ENCODE peak calls at places on chromosome 17, in seven cellular contexts. J, Y, C, A, S, T and Z are unnamed samples.

GRCh38 chr17:81509048-81509686 is 3.4 kb downstream of the ACTG1 start:
- DNase-seq in T (no peak), C (no peak), Y (no peak), J (no peak), S (peak), A (peak), Z (no peak)

GRCh38 chr17:15963670-15964110 is 18.8 kb downstream of the ADORA2B start:
- DNase-seq in C (no peak), S (peak), T (no peak), J (no peak), Y (no peak), A (no peak), Z (no peak)

GRCh38 chr17:79834575-79835469 is 4.4 kb downstream of the CBX4 start:
- DNase-seq in C (no peak), A (peak), T (no peak), S (peak), Y (peak), J (peak), Z (no peak)

GRCh38 chr17:37791434-37791833 is 46.6 kb upstream of the HNF1B start:
- DNase-seq in A (no peak), S (peak), C (no peak), Y (peak), T (peak), J (no peak), Z (no peak)

GRCh38 chr17:233473-233941 is 52.1 kb upstream of the DOC2B start:
- DNase-seq in T (no peak), J (peak), S (no peak), C (no peak), A (no peak), Y (no peak), Z (peak)

GRCh38 chr17:12627177-12627629 is 38.5 kb upstream of the MYOCD start:
- DNase-seq in C (no peak), Y (no peak), T (peak), A (no peak), S (peak), J (no peak), Z (no peak)

GRCh38 chr17:2929881-2930533 is 133.4 kb downstream of the OR1D5 start:
- DNase-seq in J (no peak), Y (peak), A (no peak), C (no peak), T (no peak), S (peak), Z (no peak)

GRCh38 chr17:74031314-74032080 is 172.0 kb upstream of the RPL38 start:
- DNase-seq in Y (no peak), T (no peak), S (no peak), J (no peak), A (no peak), C (no peak), Z (no peak)

GRCh38 chr17:66734544-66734943 is 100.4 kb upstream of the CACNG5 start:
- DNase-seq in A (no peak), S (no peak), T (no peak), Y (no peak), C (no peak), J (no peak), Z (no peak)

GRCh38 chr17:80219013-80219776 is 938 bp downstream of the SGSH start:
- DNase-seq in T (peak), S (peak), A (peak), C (peak), J (no peak), Y (peak), Z (peak)

GRCh38 chr17:57628421-57628820 is 116.7 kb downstream of the CCDC182 start:
- DNase-seq in T (no peak), J (no peak), C (no peak), A (no peak), S (no peak), Y (no peak), Z (no peak)

DNA sequence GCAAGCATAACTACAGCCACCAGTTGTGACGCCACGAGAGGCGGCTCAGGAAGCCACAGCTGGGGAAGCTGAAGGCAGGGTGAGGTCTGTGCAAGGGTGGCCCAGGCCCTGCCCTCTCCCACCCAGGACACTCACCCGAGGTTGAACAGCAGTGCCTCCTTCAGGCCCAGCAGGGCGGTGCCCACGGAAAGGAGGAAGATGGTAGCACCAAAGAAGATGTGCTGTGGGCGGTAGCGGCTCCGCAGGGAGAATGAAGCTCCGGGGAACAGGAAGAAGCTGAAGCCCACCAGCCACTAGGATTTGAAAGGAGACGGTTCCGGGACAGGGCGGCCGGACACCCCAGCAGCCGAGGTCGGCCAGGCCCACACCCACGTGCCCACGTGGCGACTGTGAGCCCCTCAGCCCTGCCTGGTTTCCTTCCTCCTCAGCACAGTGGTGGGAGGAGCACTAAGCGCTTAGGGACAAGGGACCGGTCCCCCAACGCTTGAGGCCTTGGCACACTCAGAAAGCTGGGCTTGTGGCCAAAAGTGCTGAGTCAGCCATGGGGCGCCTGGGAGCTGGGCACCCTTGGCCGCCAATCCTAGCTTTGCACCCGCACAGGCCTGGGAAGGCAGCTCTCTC is 11.0 kb downstream of the CYB561 start:
- DNase-seq in C (no peak), J (no peak), T (no peak), S (peak), A (peak), Y (peak), Z (no peak)
- TF ChIP-seq CTCF in C (no peak), J (no peak), T (peak), S (peak), A (no peak), Y (peak), Z (no peak)

DNA sequence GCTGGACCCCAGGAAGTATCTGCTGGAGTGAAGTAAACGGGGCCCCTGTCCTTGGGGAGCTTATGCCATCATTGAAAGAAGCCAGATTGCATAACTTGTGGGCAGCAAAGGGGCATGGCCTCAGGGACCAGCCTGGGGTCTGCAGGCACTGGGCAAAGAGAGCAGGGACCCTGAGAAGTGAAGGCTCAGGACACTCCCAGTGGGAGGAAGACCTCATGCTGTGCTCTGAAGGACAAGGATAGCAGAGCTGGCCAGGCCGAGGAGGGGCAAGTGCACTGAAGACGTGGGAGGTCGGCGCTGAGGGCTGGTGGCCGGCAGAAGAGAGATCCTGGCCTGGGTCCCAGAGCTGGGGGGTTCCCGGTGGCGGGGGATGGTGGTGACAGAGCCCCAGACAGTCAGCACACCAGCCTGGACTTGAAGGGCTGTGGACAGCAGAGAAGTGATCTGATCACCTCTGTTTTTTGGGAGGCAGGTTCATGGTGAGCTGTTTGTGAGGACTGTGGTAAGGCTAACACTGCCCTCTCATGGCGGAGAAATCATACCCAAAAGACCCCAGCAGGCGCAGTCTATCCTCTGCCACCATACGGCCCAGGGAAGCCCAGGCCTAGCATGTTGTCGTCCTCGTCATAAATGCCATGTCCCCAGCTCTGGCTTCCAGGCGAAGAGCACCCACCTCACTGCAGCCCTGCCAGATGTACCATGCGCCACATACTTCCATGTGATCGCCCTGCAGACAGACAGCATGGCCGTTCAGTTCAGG is 7.1 kb upstream of the CNP start:
- DNase-seq in C (no peak), A (no peak), Y (no peak), J (no peak), T (no peak), S (peak), Z (no peak)
- TF ChIP-seq CTCF in C (peak), A (no peak), Y (no peak), J (peak), T (peak), S (peak), Z (no peak)

GRCh38 chr17:68433211-68433610 is 24.1 kb downstream of the WIPI1 start:
- DNase-seq in S (no peak), T (no peak), Y (no peak), J (no peak), A (no peak), C (no peak), Z (no peak)

GRCh38 chr17:68432086-68432864 is 25.0 kb downstream of the WIPI1 start:
- DNase-seq in T (no peak), A (no peak), Y (no peak), S (no peak), J (no peak), C (no peak), Z (peak)

GRCh38 chr17:68429881-68430280 is 27.4 kb downstream of the WIPI1 start:
- DNase-seq in Y (no peak), C (no peak), T (no peak), S (no peak), J (no peak), A (no peak), Z (no peak)

GRCh38 chr17:68431045-68431608 is 26.2 kb downstream of the WIPI1 start:
- DNase-seq in A (no peak), Y (no peak), S (no peak), T (no peak), C (no peak), J (no peak), Z (peak)

GRCh38 chr17:68431661-68432071 is 25.6 kb downstream of the WIPI1 start:
- DNase-seq in T (no peak), S (peak), C (no peak), A (no peak), J (no peak), Y (peak), Z (peak)
- TF ChIP-seq CTCF in T (peak), S (peak), C (peak), A (no peak), J (peak), Y (peak), Z (no peak)

GRCh38 chr17:45854209-45854608 is 9.5 kb downstream of the SPPL2C start:
- DNase-seq in C (no peak), A (no peak), Y (no peak), T (no peak), S (no peak), J (no peak), Z (no peak)
- TF ChIP-seq CTCF in C (no peak), A (no peak), Y (no peak), T (no peak), S (no peak), J (no peak), Z (no peak)

GRCh38 chr17:8861482-8862181 is 5.8 kb downstream of the PIK3R6 start:
- DNase-seq in C (no peak), S (no peak), Y (no peak), T (no peak), J (no peak), A (no peak), Z (no peak)

GRCh38 chr17:8859804-8860430 is 7.6 kb downstream of the PIK3R6 start:
- DNase-seq in Y (no peak), J (no peak), T (no peak), C (no peak), S (no peak), A (no peak), Z (no peak)

GRCh38 chr17:8857919-8858318 is 9.6 kb downstream of the PIK3R6 start:
- DNase-seq in C (peak), T (peak), J (no peak), A (no peak), Y (no peak), S (peak), Z (no peak)

GRCh38 chr17:8856869-8857575 is 10.5 kb downstream of the PIK3R6 start:
- DNase-seq in J (no peak), Y (no peak), A (no peak), C (no peak), T (no peak), S (peak), Z (peak)

GRCh38 chr17:8859029-8859803 is 8.3 kb downstream of the PIK3R6 start:
- DNase-seq in J (no peak), S (peak), T (peak), Y (no peak), C (no peak), A (no peak), Z (no peak)
- TF ChIP-seq CTCF in J (no peak), S (no peak), T (no peak), Y (no peak), C (no peak), A (no peak), Z (no peak)

GRCh38 chr17:78014651-78015050 is 56.1 kb downstream of the TNRC6C start:
- DNase-seq in S (no peak), J (no peak), A (no peak), T (no peak), Y (no peak), C (no peak), Z (no peak)

GRCh38 chr17:78016852-78017251 is 58.3 kb downstream of the TNRC6C start:
- DNase-seq in A (no peak), C (no peak), Y (no peak), J (no peak), T (no peak), S (no peak), Z (no peak)

GRCh38 chr17:78012428-78012827 is 53.9 kb downstream of the TNRC6C start:
- DNase-seq in Y (no peak), T (no peak), J (no peak), S (no peak), C (no peak), A (no peak), Z (no peak)

GRCh38 chr17:78010759-78011158 is 52.3 kb downstream of the TNRC6C start:
- DNase-seq in J (no peak), Y (peak), A (peak), C (no peak), T (no peak), S (no peak), Z (no peak)

DNA sequence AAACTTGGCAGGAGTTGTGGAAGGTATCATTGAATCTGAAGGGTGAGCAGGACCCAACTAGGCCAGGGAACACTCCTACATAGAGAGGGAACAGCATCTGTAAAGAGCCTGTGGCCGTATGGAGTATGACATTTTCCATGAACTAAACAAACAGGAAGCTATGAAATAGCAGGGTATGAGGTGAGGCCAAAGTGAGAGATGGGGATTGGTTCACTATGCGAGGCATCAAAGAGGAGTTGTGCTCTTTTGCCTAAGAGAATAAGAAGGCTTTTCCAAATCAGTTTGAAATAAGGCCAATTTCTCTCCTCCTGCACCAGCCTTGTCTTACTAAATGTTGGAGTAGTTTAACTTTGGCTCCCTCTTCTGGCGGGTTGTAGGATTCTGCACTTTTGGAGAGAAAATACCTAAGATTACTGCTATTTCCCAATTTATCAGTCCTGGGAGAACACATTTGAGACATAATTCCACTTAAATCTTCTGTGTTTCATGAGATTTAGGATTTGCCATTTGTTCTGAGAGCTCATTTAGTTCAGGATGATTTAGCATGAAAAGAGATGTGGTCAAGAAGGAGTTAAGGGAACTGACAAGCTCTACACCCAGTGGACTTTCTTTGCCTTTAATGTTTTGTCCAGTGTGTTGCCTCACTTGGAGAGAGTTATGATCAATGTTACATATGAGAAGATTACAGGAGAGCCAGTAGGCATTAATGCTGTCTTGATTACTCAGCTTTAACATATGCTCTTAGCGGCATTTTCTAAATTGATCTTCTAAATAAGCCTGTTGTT is 55.4 kb downstream of the TNRC6C start:
- DNase-seq in T (no peak), Y (peak), J (no peak), C (peak), S (peak), A (no peak), Z (no peak)
- TF ChIP-seq CTCF in T (peak), Y (peak), J (peak), C (peak), S (peak), A (peak), Z (peak)

DNA sequence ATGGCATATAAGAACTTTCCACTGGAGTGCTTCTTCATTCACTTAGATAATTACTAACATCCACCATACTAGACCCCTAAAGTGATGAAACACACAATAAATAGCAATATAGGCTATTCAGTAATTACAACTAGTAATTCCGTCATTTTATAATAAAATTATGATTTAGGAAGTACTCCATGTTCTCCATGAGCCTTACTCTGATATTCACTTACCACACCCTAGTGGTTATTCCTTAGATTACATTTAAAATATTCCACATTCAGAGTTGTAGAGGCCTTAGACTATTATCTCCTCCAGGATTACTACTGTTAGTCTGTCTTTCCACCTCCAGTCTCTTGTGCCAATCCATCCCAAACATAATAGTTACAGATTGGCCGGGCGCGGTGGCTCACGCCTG is 62.4 kb downstream of the STH start:
- DNase-seq in C (no peak), Y (no peak), S (peak), J (no peak), A (no peak), T (no peak), Z (no peak)
- TF ChIP-seq CTCF in C (peak), Y (peak), S (peak), J (peak), A (peak), T (peak), Z (no peak)

GRCh38 chr17:30906101-30906911 is at the start of gene TEFM:
- DNase-seq in T (peak), S (peak), C (peak), J (peak), A (peak), Y (peak), Z (peak)
- TF ChIP-seq CTCF in T (no peak), S (no peak), C (no peak), J (peak), A (no peak), Y (no peak), Z (no peak)